ENCODE peak calls at places on chromosomes 5 and 9, in four cellular contexts. N is mesenchymal stem cell, U is GM23248, H is endothelial cell of umbilical vein. J is an unnamed sample.

GRCh38 chr5:89421035-89421434 is 538.1 kb upstream of the MEF2C start:
- DNase-seq in U (peak), H (peak), N (peak), J (peak)

GRCh38 chr5:170216262-170216864 is 16.4 kb upstream of the C5orf58 start:
- DNase-seq in H (peak), N (peak), U (peak), J (peak)

GRCh38 chr9:128657344-128657704 is 677 bp upstream of the DYNC2I2 start:
- DNase-seq in H (no peak), U (no peak), N (no peak), J (no peak)

GRCh38 chr9:111621895-111622480 is 9.1 kb upstream of the DNAJC25 start:
- DNase-seq in H (peak), N (peak), U (peak), J (peak)

GRCh38 chr5:172377856-172378255 is 76.5 kb downstream of the SH3PXD2B start:
- DNase-seq in U (no peak), N (no peak), H (no peak), J (no peak)

GRCh38 chr5:158070855-158071254 is 211.9 kb upstream of the CLINT1 start:
- DNase-seq in N (no peak), U (no peak), H (no peak), J (no peak)

GRCh38 chr9:136400038-136400834 is at the start of gene SNAPC4:
- DNase-seq in U (peak), H (peak), N (peak), J (peak)

GRCh38 chr9:97859346-97859745 is 6.3 kb downstream of the FOXE1 start:
- DNase-seq in N (no peak), U (no peak), H (no peak), J (no peak)

GRCh38 chr5:83000922-83001321 is 76.3 kb downstream of the TMEM167A start:
- DNase-seq in U (no peak), N (peak), H (no peak), J (no peak)

GRCh38 chr5:10576790-10577189 is 12.9 kb downstream of the ANKRD33B start:
- DNase-seq in H (no peak), U (no peak), N (no peak), J (no peak)

GRCh38 chr5:10578292-10578663 is 14.4 kb downstream of the ANKRD33B start:
- DNase-seq in U (no peak), N (no peak), H (no peak), J (no peak)

GRCh38 chr5:10576121-10576789 is 12.4 kb downstream of the ANKRD33B start:
- DNase-seq in H (no peak), U (no peak), N (no peak), J (no peak)

GRCh38 chr5:10578869-10579268 is 15.0 kb downstream of the ANKRD33B start:
- DNase-seq in H (no peak), U (no peak), N (no peak), J (no peak)

DNA sequence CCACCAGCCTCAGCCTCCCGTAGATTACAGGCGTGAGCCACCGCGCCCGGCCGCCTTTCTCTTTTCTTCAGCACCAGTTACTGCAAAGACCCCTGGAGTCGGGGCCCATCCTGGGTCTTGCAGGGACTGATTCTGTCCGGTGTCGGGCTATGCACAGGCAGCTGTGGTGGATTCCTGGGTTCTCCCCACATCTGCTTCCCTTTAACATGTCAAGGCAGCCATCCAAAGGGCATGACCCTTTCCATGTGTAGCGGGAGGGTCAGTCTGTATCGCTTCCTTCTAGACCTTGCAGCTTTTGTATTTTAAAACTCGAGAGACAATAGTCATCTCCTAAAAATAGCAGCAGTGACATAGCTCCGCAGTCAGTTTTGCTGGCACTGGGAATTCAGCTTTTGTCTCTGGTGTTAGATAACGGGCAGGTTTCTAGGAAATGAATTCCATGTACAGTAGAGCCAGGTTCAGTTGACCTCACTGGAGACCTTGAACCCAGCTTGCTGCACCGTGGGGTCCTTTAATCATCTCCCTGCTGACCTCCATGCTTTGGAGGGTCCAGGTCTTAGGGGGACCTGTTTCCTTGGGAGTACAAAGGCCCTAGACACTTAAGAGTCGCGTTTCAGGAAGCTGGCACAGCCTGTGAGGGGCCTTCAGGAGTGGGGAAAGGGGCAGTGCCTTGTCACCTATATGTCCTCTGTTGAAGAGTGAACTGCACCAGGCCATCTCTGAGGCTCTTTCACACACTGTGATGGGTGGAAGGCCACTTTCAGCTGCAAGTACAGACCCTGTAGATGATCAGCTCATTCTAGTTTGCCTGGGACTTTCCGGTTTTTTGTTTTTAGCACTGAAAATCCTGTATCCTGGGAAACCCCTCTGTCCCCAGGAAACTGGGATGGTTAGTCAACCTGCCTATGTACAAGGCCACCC is 13.8 kb downstream of the ANKRD33B start:
- DNase-seq in U (peak), N (no peak), H (peak), J (no peak)
- H3K4me2 ChIP-seq in U (no peak), N (no peak), H (no peak), J (no peak)

GRCh38 chr9:22237497-22238363 is 208.9 kb upstream of the DMRTA1 start:
- DNase-seq in H (peak), U (peak), N (peak), J (peak)

GRCh38 chr9:22241611-22242010 is 205.0 kb upstream of the DMRTA1 start:
- DNase-seq in U (no peak), H (no peak), N (no peak), J (no peak)

GRCh38 chr9:22240619-22241018 is 206.0 kb upstream of the DMRTA1 start:
- DNase-seq in U (peak), N (peak), H (peak), J (no peak)

GRCh38 chr9:22238809-22239684 is 207.6 kb upstream of the DMRTA1 start:
- DNase-seq in N (peak), H (peak), U (peak), J (peak)

DNA sequence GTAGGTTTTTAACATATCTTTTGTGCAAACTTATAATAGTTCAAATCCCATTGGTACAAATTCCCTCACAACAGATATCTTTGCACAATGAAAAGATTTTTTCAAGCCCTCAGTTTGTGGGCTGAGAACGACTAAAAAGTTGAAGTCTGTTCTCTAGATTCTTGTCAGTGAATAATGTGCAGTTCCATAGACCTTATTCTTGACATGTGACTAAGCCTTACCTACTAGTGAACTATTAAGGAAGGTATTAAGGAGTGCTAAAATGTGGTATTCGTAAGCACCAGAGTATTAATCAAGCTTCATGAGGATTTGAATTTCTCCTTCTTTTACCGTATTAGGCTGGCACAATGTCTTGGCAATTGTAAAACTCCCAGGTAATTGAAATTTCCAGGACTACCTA is 205.6 kb upstream of the DMRTA1 start:
- DNase-seq in U (no peak), N (no peak), H (no peak), J (no peak)
- H3K27ac ChIP-seq in U (no peak), N (peak), H (no peak), J (no peak)

GRCh38 chr5:109964136-109964535 is 274.4 kb downstream of the MAN2A1 start:
- DNase-seq in U (peak), H (no peak), N (no peak), J (no peak)
- H3K4me2 ChIP-seq in U (no peak), H (no peak), N (no peak), J (no peak)

GRCh38 chr9:75873707-75874106 is 16.8 kb upstream of the PCSK5 start:
- DNase-seq in H (no peak), N (no peak), U (no peak), J (no peak)
- H3K27ac ChIP-seq in H (no peak), N (no peak), U (no peak), J (no peak)

GRCh38 chr5:134053840-134054338 is 49.1 kb upstream of the VDAC1 start:
- DNase-seq in U (peak), N (no peak), H (no peak), J (no peak)
- H3K4me2 ChIP-seq in U (peak), N (no peak), H (no peak), J (no peak)

J was measured in hepatocyte.